ENCODE peak calls at places on chromosomes 4 and X, in eight cellular contexts. J is pancreas, N is ascending aorta, M is fibroblast of lung, I is WERI-Rb-1, Z is neural progenitor cell, X is HCT116, P is tibial nerve. S is an unnamed sample.

GRCh38 chr4:71945791-71946190 is 86.0 kb upstream of the NPFFR2 start:
- DNase-seq in J (no peak), I (no peak), X (no peak), Z (no peak), P (no peak), N (no peak), M (no peak), S (no peak)

GRCh38 chr4:101954975-101955678 is 164.6 kb downstream of the BANK1 start:
- DNase-seq in P (no peak), J (no peak), X (no peak), M (peak), Z (no peak), N (no peak), I (peak), S (no peak)

GRCh38 chrX:8879750-8880149 is 78.6 kb upstream of the FAM9A start:
- DNase-seq in Z (peak), X (no peak), M (no peak), I (peak), P (peak), J (peak), N (no peak), S (no peak)

GRCh38 chrX:119826399-119826959 is 26.3 kb downstream of the UPF3B start:
- DNase-seq in J (no peak), Z (no peak), P (peak), M (peak), I (no peak), N (no peak), X (no peak), S (no peak)

GRCh38 chr4:1383728-1384591 is 22.3 kb downstream of the NKX1-1 start:
- DNase-seq in X (no peak), N (no peak), M (no peak), Z (no peak), J (peak), I (no peak), P (no peak), S (no peak)

GRCh38 chr4:41865306-41865980 is 69.8 kb upstream of the TMEM33 start:
- DNase-seq in P (no peak), I (no peak), M (no peak), J (no peak), X (no peak), Z (peak), N (no peak), S (peak)

GRCh38 chrX:96435636-96436035 is 249.0 kb upstream of the DIAPH2 start:
- DNase-seq in J (no peak), M (peak), P (no peak), I (no peak), X (no peak), Z (no peak), N (no peak), S (no peak)

GRCh38 chr4:166657261-166657660 is 577.0 kb downstream of the SPOCK3 start:
- DNase-seq in M (peak), P (no peak), X (no peak), J (no peak), N (no peak), I (no peak), Z (no peak), S (peak)

GRCh38 chr4:108544504-108544903 is 75.9 kb upstream of the RPL34 start:
- DNase-seq in Z (no peak), P (no peak), X (no peak), J (no peak), I (no peak), N (no peak), M (peak), S (no peak)

GRCh38 chrX:95885074-95885473 is 799.6 kb upstream of the DIAPH2 start:
- DNase-seq in M (peak), Z (no peak), P (peak), J (no peak), I (no peak), N (no peak), X (no peak), S (peak)

GRCh38 chrX:125404667-125405160 is 85.0 kb downstream of the TEX13C start:
- DNase-seq in M (no peak), J (no peak), I (no peak), N (no peak), P (no peak), X (no peak), Z (no peak), S (no peak)

GRCh38 chrX:40543661-40544328 is 37.0 kb upstream of the ATP6AP2 start:
- DNase-seq in I (peak), J (no peak), P (peak), Z (peak), M (peak), N (no peak), X (peak), S (peak)

GRCh38 chrX:154730271-154730883 is 20.5 kb downstream of the GAB3 start:
- DNase-seq in J (no peak), I (no peak), N (no peak), M (peak), Z (no peak), X (no peak), P (no peak), S (peak)

GRCh38 chr4:101346312-101346561 is 1.1 kb downstream of the PPP3CA start:
- DNase-seq in N (no peak), I (no peak), X (no peak), Z (no peak), P (no peak), M (no peak), J (no peak), S (no peak)

GRCh38 chr4:88062843-88063242 is 55.4 kb downstream of the PKD2 start:
- DNase-seq in I (no peak), Z (no peak), N (no peak), X (no peak), M (no peak), P (no peak), J (no peak), S (no peak)

GRCh38 chr4:154231796-154232478 is 259.7 kb downstream of the DCHS2 start:
- DNase-seq in P (no peak), X (no peak), J (no peak), N (no peak), M (no peak), I (no peak), Z (no peak), S (no peak)

GRCh38 chrX:140766024-140766611 is 56.6 kb downstream of the LINC00632 start:
- DNase-seq in P (peak), M (peak), X (no peak), I (peak), Z (peak), J (peak), N (no peak), S (no peak)

GRCh38 chr4:180947421-180947820 is 1295.8 kb upstream of the TENM3 start:
- DNase-seq in X (peak), M (peak), I (no peak), P (no peak), N (no peak), Z (peak), J (no peak), S (no peak)

GRCh38 chr4:130955520-130955919 is 1859.6 kb downstream of the C4orf33 start:
- DNase-seq in M (no peak), P (no peak), N (no peak), J (no peak), X (no peak), Z (no peak), I (no peak), S (no peak)

GRCh38 chr4:107993969-107994368 is 4.3 kb downstream of the HADH start:
- DNase-seq in P (no peak), I (no peak), Z (no peak), X (no peak), N (no peak), M (no peak), J (no peak), S (no peak)

GRCh38 chr4:184648220-184649025 is 824 bp downstream of the CASP3 start:
- DNase-seq in N (no peak), I (peak), P (peak), M (peak), Z (peak), X (no peak), J (peak), S (no peak)

GRCh38 chr4:63563288-63564014 is 845.8 kb downstream of the TECRL start:
- DNase-seq in Z (peak), J (no peak), P (no peak), M (no peak), X (no peak), I (peak), N (no peak), S (peak)

GRCh38 chrX:2692221-2693122 is 1.4 kb downstream of the CD99 start:
- DNase-seq in N (no peak), J (peak), M (peak), I (no peak), P (no peak), X (no peak), Z (peak), S (no peak)

GRCh38 chrX:132956421-132957210 is 1.8 kb downstream of the HS6ST2 start:
- DNase-seq in J (peak), P (no peak), M (no peak), Z (peak), X (no peak), N (no peak), I (no peak), S (no peak)

GRCh38 chrX:56813318-56813837 is 84.3 kb downstream of the NBDY start:
- DNase-seq in I (no peak), J (peak), X (no peak), N (no peak), P (peak), M (peak), Z (no peak), S (no peak)

GRCh38 chr4:146342600-146343192 is 128.4 kb downstream of the REELD1 start:
- DNase-seq in Z (peak), X (no peak), M (peak), I (peak), N (no peak), P (peak), J (no peak), S (no peak)

GRCh38 chrX:41265615-41266014 is 68.3 kb upstream of the DDX3X start:
- DNase-seq in P (peak), X (no peak), N (no peak), Z (no peak), J (no peak), M (peak), I (no peak), S (peak)

GRCh38 chr4:189869236-189869635 is 71.4 kb upstream of the FRG1 start:
- DNase-seq in I (no peak), Z (no peak), X (no peak), J (no peak), N (no peak), P (no peak), M (no peak), S (no peak)
- TF ChIP-seq CTCF in I (no peak), Z (no peak), X (no peak), J (no peak), N (no peak), P (no peak), M (no peak), S (no peak)

GRCh38 chrX:13013353-13014110 is 30.9 kb downstream of the FAM9C start:
- DNase-seq in J (no peak), P (no peak), N (no peak), M (no peak), I (no peak), X (no peak), Z (no peak), S (no peak)
- H3K4me3 ChIP-seq in J (no peak), P (no peak), N (no peak), M (no peak), I (no peak), X (no peak), Z (no peak), S (no peak)

GRCh38 chr4:16505726-16506125 is 279.5 kb upstream of the TAPT1 start:
- DNase-seq in I (peak), P (no peak), N (no peak), Z (peak), X (no peak), M (no peak), J (no peak), S (no peak)
- TF ChIP-seq CTCF in I (peak), P (no peak), N (peak), Z (peak), X (peak), M (peak), J (no peak), S (peak)

GRCh38 chr4:40202474-40202873 is 5.6 kb downstream of the RHOH start:
- DNase-seq in P (no peak), X (no peak), N (no peak), I (no peak), Z (no peak), M (no peak), J (no peak), S (no peak)
- H3K4me3 ChIP-seq in P (no peak), X (no peak), N (no peak), I (no peak), Z (no peak), M (no peak), J (no peak), S (no peak)

DNA sequence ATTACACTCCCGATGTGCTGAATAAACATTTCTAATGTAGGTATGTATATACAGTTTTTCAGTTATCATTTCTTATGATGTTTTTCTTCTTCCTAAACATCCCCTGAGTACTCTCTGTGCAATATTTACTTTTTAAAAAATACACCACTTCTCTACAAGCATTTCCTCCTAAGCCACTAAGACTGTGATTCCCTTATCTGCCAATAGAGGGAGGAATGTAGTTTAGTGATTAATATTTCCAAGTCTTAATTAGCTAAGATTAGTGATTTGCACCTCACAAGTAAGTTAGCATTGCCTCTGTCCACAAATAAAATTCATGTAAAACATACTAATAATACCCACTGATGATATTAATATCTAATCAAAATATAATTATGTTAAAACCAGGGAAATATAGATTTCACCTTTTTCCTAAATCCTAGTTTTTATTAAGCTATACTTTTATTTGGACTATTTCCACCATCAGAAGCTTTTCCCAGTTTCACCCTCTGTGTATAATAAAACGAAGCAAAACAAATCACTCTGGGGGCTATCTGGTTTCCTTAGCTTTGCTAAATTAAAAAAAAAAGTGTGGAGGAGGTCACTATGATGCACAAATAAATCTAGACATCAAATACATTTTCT is 909.1 kb downstream of the FAT4 start:
- DNase-seq in I (no peak), P (no peak), J (no peak), Z (peak), X (peak), N (no peak), M (peak), S (no peak)
- TF ChIP-seq CTCF in I (peak), P (no peak), J (peak), Z (peak), X (peak), N (peak), M (peak), S (peak)

GRCh38 chrX:151692825-151693224 is 2.4 kb upstream of the PRRG3 start:
- DNase-seq in M (no peak), N (no peak), I (no peak), J (no peak), P (no peak), X (no peak), Z (no peak), S (no peak)

GRCh38 chrX:151694121-151694520 is 1.1 kb upstream of the PRRG3 start:
- DNase-seq in J (no peak), P (no peak), M (no peak), N (no peak), Z (no peak), I (no peak), X (no peak), S (no peak)

GRCh38 chrX:151694661-151695582 is at the start of gene PRRG3:
- DNase-seq in Z (peak), P (no peak), J (no peak), N (no peak), X (no peak), M (no peak), I (peak), S (no peak)

GRCh38 chrX:151697537-151697936 is 2.3 kb downstream of the PRRG3 start:
- DNase-seq in I (no peak), P (peak), X (no peak), Z (no peak), J (no peak), N (no peak), M (peak), S (no peak)

DNA sequence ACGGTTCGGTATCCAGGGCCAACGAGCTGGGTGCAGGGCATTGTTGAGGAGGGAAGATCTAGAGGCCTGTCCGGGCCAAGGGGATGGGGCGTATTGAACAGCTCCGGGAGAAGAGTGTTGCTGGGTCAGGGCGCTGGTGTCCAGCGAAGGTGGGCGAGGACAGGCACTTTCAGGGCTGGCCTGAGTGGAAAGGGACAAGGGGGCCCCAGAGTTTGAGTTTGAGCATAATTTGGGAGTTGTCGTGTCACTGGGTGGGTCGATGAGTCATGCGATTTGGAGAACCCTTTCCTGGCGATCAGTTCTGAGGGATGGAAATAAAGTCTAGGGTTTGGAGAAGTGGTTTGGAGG is 299 bp downstream of the PRRG3 start:
- DNase-seq in I (no peak), J (no peak), X (no peak), Z (no peak), P (no peak), N (no peak), M (no peak), S (no peak)
- H3K4me3 ChIP-seq in I (peak), J (no peak), X (no peak), Z (peak), P (peak), N (no peak), M (no peak), S (no peak)

GRCh38 chr4:93897559-93897958 is 69.0 kb downstream of the ATOH1 start:
- DNase-seq in I (no peak), Z (no peak), N (no peak), X (peak), M (no peak), P (no peak), J (no peak), S (no peak)
- TF ChIP-seq CTCF in I (peak), Z (peak), N (no peak), X (peak), M (peak), P (no peak), J (no peak), S (peak)

GRCh38 chrX:107675365-107675654 is 47.0 kb downstream of the PRPS1 start:
- DNase-seq in M (no peak), I (no peak), P (no peak), Z (no peak), X (no peak), J (no peak), N (no peak), S (no peak)

GRCh38 chrX:107673401-107673800 is 45.1 kb downstream of the PRPS1 start:
- DNase-seq in X (no peak), I (no peak), J (no peak), P (no peak), Z (no peak), M (no peak), N (no peak), S (no peak)

GRCh38 chrX:107672955-107673378 is 44.7 kb downstream of the PRPS1 start:
- DNase-seq in Z (peak), N (peak), M (peak), I (peak), P (peak), X (peak), J (peak), S (no peak)

GRCh38 chrX:107674480-107675364 is 46.4 kb downstream of the PRPS1 start:
- DNase-seq in N (peak), J (no peak), Z (no peak), X (no peak), P (peak), M (peak), I (peak), S (no peak)

GRCh38 chrX:107673933-107674479 is 45.7 kb downstream of the PRPS1 start:
- DNase-seq in J (no peak), X (no peak), P (peak), M (no peak), N (peak), Z (peak), I (no peak), S (no peak)
- H3K4me3 ChIP-seq in J (no peak), X (no peak), P (peak), M (peak), N (peak), Z (no peak), I (no peak), S (no peak)

GRCh38 chr4:97720869-97721432 is 422.3 kb downstream of the STPG2 start:
- DNase-seq in J (no peak), N (no peak), X (peak), P (peak), M (peak), Z (peak), I (no peak), S (peak)
- TF ChIP-seq CTCF in J (no peak), N (no peak), X (peak), P (no peak), M (no peak), Z (peak), I (peak), S (peak)

S was measured in retinal pigment epithelial cell.